ENCODE peak calls at places on chromosome 6, in eight cellular contexts. M is hepatic stellate cell; S is NCI-H1436 treated with DMSO at 0.1 percent for 48 hours; X is stimulated activated CD8-positive, alpha-beta memory T cell treated with anti-CD3 and anti-CD28 coated beads, Interleukin-15, amount 100 ng/mL, for 1 hour; K is activated T-helper 2 cell treated with anti-CD3 and anti-CD28 coated beads, Interferon-gamma antibody, Interleukin-2, Interleukin-4, amounts not matched to agents 10 μg/mL and 5 μg/mL and 100 μg/mL, durations not matched to agents 14 hours and 24 hours and 36 hours; H is GM12892; F is activated CD8-positive, alpha-beta memory T cell treated with anti-CD3 and anti-CD28 coated beads for 1 hour; B is cardiac muscle cell. Q is an unnamed sample.

GRCh38 chr6:88650029-88650619 is 313.3 kb downstream of the RNGTT start:
- DNase-seq in M (peak), S (no peak), X (no peak), K (no peak), H (no peak), F (no peak), B (no peak), Q (no peak)

GRCh38 chr6:169830876-169831275 is 79.5 kb downstream of the ERMARD start:
- DNase-seq in M (no peak), S (no peak), X (no peak), K (no peak), H (no peak), F (no peak), B (no peak), Q (no peak)

GRCh38 chr6:111823831-111824607 is 49.2 kb downstream of the FYN start:
- DNase-seq in M (peak), S (no peak), X (no peak), K (no peak), H (no peak), F (no peak), B (no peak), Q (no peak)

GRCh38 chr6:13141392-13141791 is 186.9 kb downstream of the TBC1D7 start:
- DNase-seq in M (no peak), S (no peak), X (no peak), K (no peak), H (no peak), F (no peak), B (no peak), Q (no peak)

GRCh38 chr6:32177182-32177787 is 920 bp upstream of the RNF5 start:
- DNase-seq in M (no peak), S (no peak), X (no peak), K (no peak), H (no peak), F (no peak), B (peak), Q (no peak)

GRCh38 chr6:40436685-40437604 is 150.2 kb downstream of the LRFN2 start:
- DNase-seq in M (no peak), S (no peak), X (no peak), K (peak), H (no peak), F (no peak), B (no peak), Q (no peak)

GRCh38 chr6:106249658-106250057 is 75.9 kb downstream of the ATG5 start:
- DNase-seq in M (no peak), S (no peak), X (no peak), K (no peak), H (no peak), F (no peak), B (no peak), Q (no peak)

GRCh38 chr6:14074723-14075503 is 42.7 kb upstream of the CD83 start:
- DNase-seq in M (no peak), S (no peak), X (no peak), K (no peak), H (no peak), F (no peak), B (peak), Q (no peak)

GRCh38 chr6:133959667-133960368 is 6.8 kb downstream of the TBPL1 start:
- DNase-seq in M (no peak), S (no peak), X (no peak), K (no peak), H (no peak), F (no peak), B (no peak), Q (no peak)

GRCh38 chr6:132054525-132054924 is 103.4 kb upstream of the CCN2 start:
- DNase-seq in M (peak), S (no peak), X (no peak), K (no peak), H (no peak), F (no peak), B (no peak), Q (no peak)

GRCh38 chr6:11609324-11610071 is 71.9 kb downstream of the TMEM170B start:
- DNase-seq in M (peak), S (no peak), X (no peak), K (no peak), H (no peak), F (no peak), B (peak), Q (peak)

GRCh38 chr6:57216235-57217101 is 5.6 kb downstream of the RAB23 start:
- DNase-seq in M (no peak), S (no peak), X (no peak), K (no peak), H (no peak), F (no peak), B (no peak), Q (no peak)

GRCh38 chr6:42742116-42742894 is 3.6 kb downstream of the TBCC start:
- DNase-seq in M (peak), S (peak), X (no peak), K (no peak), H (no peak), F (no peak), B (no peak), Q (no peak)

GRCh38 chr6:17901493-17901892 is 85.9 kb downstream of the KIF13A start:
- DNase-seq in M (no peak), S (no peak), X (no peak), K (no peak), H (no peak), F (no peak), B (no peak), Q (no peak)

GRCh38 chr6:136035378-136036070 is 184.0 kb downstream of the PDE7B start:
- DNase-seq in M (no peak), S (no peak), X (no peak), K (no peak), H (no peak), F (no peak), B (no peak), Q (no peak)

GRCh38 chr6:27902335-27903314 is 9.6 kb downstream of the OR2B2 start:
- DNase-seq in M (peak), S (no peak), X (peak), K (peak), H (peak), F (peak), B (peak), Q (peak)

GRCh38 chr6:20564777-20565176 is 30.5 kb downstream of the CDKAL1 start:
- DNase-seq in M (no peak), S (no peak), X (no peak), K (no peak), H (no peak), F (no peak), B (no peak), Q (no peak)

GRCh38 chr6:129096651-129097290 is 213.8 kb downstream of the LAMA2 start:
- DNase-seq in M (no peak), S (no peak), X (no peak), K (no peak), H (no peak), F (no peak), B (peak), Q (no peak)

Q was measured in ascending aorta.